ENCODE peak calls at places on chromosomes 16 and 17, in five cellular contexts. One of them, this sample, is unnamed.

GRCh38 chr17:21510686-21511367 is 134.7 kb downstream of the KCNJ12 start:
- DNase-seq in keratinocyte: no peak
- DNase-seq in Peyer's patch: no peak
- DNase-seq in GM23338: no peak
- DNase-seq in fibroblast of lung: peak
- DNase-seq in this sample: no peak

GRCh38 chr16:86951831-86952598 is 365.2 kb downstream of the C16orf95 start:
- DNase-seq in GM23338: no peak
- DNase-seq in keratinocyte: no peak
- DNase-seq in fibroblast of lung: peak
- DNase-seq in Peyer's patch: no peak
- DNase-seq in this sample: no peak

GRCh38 chr17:965311-965989 is 14.1 kb downstream of the NXN start:
- DNase-seq in keratinocyte: no peak
- DNase-seq in GM23338: no peak
- DNase-seq in Peyer's patch: no peak
- DNase-seq in fibroblast of lung: peak
- DNase-seq in this sample: no peak

GRCh38 chr16:86772671-86773338 is 194.5 kb downstream of the FOXL1 start:
- DNase-seq in keratinocyte: no peak
- DNase-seq in Peyer's patch: peak
- DNase-seq in fibroblast of lung: no peak
- DNase-seq in GM23338: no peak
- DNase-seq in this sample: no peak

GRCh38 chr16:79083879-79084278 is 516.7 kb downstream of the MAF start:
- DNase-seq in Peyer's patch: no peak
- DNase-seq in GM23338: no peak
- DNase-seq in keratinocyte: no peak
- DNase-seq in fibroblast of lung: no peak
- DNase-seq in this sample: no peak

GRCh38 chr16:80931985-80932720 is 74.5 kb downstream of the CMC2 start:
- DNase-seq in keratinocyte: no peak
- DNase-seq in GM23338: peak
- DNase-seq in fibroblast of lung: peak
- DNase-seq in Peyer's patch: peak
- DNase-seq in this sample: peak

GRCh38 chr16:425740-426114 is 278 bp downstream of the RAB11FIP3 start:
- DNase-seq in keratinocyte: no peak
- DNase-seq in GM23338: peak
- DNase-seq in Peyer's patch: no peak
- DNase-seq in fibroblast of lung: no peak
- DNase-seq in this sample: no peak

GRCh38 chr16:88901718-88902337 is 35.4 kb upstream of the PABPN1L start:
- DNase-seq in Peyer's patch: no peak
- DNase-seq in fibroblast of lung: no peak
- DNase-seq in keratinocyte: no peak
- DNase-seq in GM23338: peak
- DNase-seq in this sample: no peak

GRCh38 chr17:69864531-69864930 is 210.5 kb upstream of the KCNJ16 start:
- DNase-seq in fibroblast of lung: peak
- DNase-seq in GM23338: no peak
- DNase-seq in Peyer's patch: no peak
- DNase-seq in keratinocyte: no peak
- DNase-seq in this sample: no peak

GRCh38 chr17:42112552-42113176 is at the start of gene DHX58:
- DNase-seq in fibroblast of lung: peak
- DNase-seq in Peyer's patch: no peak
- DNase-seq in GM23338: peak
- DNase-seq in keratinocyte: no peak
- DNase-seq in this sample: peak

GRCh38 chr17:73262676-73263642 is 1.3 kb upstream of the CPSF4L start:
- DNase-seq in fibroblast of lung: no peak
- DNase-seq in keratinocyte: no peak
- DNase-seq in Peyer's patch: no peak
- DNase-seq in GM23338: peak
- DNase-seq in this sample: no peak

GRCh38 chr17:27498615-27499316 is 42.5 kb downstream of the KSR1 start:
- DNase-seq in GM23338: no peak
- DNase-seq in Peyer's patch: peak
- DNase-seq in fibroblast of lung: no peak
- DNase-seq in keratinocyte: no peak
- DNase-seq in this sample: no peak

GRCh38 chr17:28335959-28336871 is 654 bp downstream of the TNFAIP1 start:
- DNase-seq in fibroblast of lung: peak
- DNase-seq in keratinocyte: peak
- DNase-seq in Peyer's patch: no peak
- DNase-seq in GM23338: peak
- DNase-seq in this sample: no peak

GRCh38 chr17:4815043-4815675 is 8.2 kb downstream of the PLD2 start:
- DNase-seq in Peyer's patch: no peak
- DNase-seq in fibroblast of lung: no peak
- DNase-seq in keratinocyte: no peak
- DNase-seq in GM23338: peak
- DNase-seq in this sample: no peak
- TF ChIP-seq CTCF in Peyer's patch: no peak
- TF ChIP-seq CTCF in fibroblast of lung: no peak
- TF ChIP-seq CTCF in keratinocyte: peak
- TF ChIP-seq CTCF in GM23338: peak
- TF ChIP-seq CTCF in this sample: peak

GRCh38 chr17:78723001-78723796 is 58.9 kb downstream of the CYTH1 start:
- DNase-seq in GM23338: peak
- DNase-seq in Peyer's patch: no peak
- DNase-seq in fibroblast of lung: peak
- DNase-seq in keratinocyte: no peak
- DNase-seq in this sample: no peak
- H3K4me3 ChIP-seq in GM23338: peak
- H3K4me3 ChIP-seq in Peyer's patch: no peak
- H3K4me3 ChIP-seq in fibroblast of lung: peak
- H3K4me3 ChIP-seq in keratinocyte: no peak
- H3K4me3 ChIP-seq in this sample: peak

GRCh38 chr16:85441189-85441889 is 171.8 kb upstream of the GSE1 start:
- DNase-seq in fibroblast of lung: no peak
- DNase-seq in keratinocyte: no peak
- DNase-seq in Peyer's patch: no peak
- DNase-seq in GM23338: peak
- DNase-seq in this sample: peak
- TF ChIP-seq CTCF in fibroblast of lung: no peak
- TF ChIP-seq CTCF in keratinocyte: no peak
- TF ChIP-seq CTCF in Peyer's patch: no peak
- TF ChIP-seq CTCF in GM23338: peak
- TF ChIP-seq CTCF in this sample: no peak

DNA sequence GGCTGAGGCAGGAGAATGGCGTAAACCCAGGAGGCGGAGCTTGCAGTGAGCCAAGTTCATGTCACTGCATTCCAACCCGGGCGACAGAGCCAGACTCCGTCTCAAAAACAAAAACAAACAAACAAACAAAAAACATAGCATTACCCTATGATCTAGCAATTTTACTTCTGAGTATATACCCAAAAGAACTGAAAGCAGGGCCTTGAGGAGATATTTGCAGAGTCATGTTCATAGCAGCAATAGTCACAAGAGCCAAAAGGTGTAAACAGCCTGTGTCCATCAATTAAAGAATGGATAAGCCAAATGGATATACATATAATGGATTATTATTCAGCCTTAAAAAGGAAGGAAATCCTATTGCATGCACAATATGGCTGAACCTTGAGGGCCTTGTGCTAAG is 63.1 kb downstream of the TOM1L2 start:
- DNase-seq in GM23338: no peak
- DNase-seq in Peyer's patch: no peak
- DNase-seq in fibroblast of lung: no peak
- DNase-seq in keratinocyte: no peak
- DNase-seq in this sample: no peak
- H3K4me3 ChIP-seq in GM23338: no peak
- H3K4me3 ChIP-seq in Peyer's patch: no peak
- H3K4me3 ChIP-seq in fibroblast of lung: no peak
- H3K4me3 ChIP-seq in keratinocyte: no peak
- H3K4me3 ChIP-seq in this sample: no peak